ENCODE peak calls at places on chromosomes 11 and 22, in eight cellular contexts. U is endodermal cell; T is CD4-positive, alpha-beta T cell; F is prostate gland; O is H1; S is upper lobe of right lung; E is mucosa of descending colon; P is A549. J is an unnamed sample.

GRCh38 chr11:2790581-2790925 is 90.8 kb upstream of the KCNQ1OT1 start:
- DNase-seq in U (peak), T (no peak), F (no peak), O (no peak), S (peak), E (peak), P (no peak), J (peak)

GRCh38 chr11:77065878-77066228 is 918 bp upstream of the CAPN5 start:
- DNase-seq in U (no peak), T (no peak), F (peak), O (no peak), S (peak), E (no peak), P (no peak), J (no peak)

GRCh38 chr22:22684605-22685561 is 40.5 kb downstream of the GGTLC2 start:
- DNase-seq in U (peak), T (no peak), F (no peak), O (no peak), S (no peak), E (peak), P (peak), J (peak)

GRCh38 chr22:44536411-44536810 is 38.4 kb upstream of the RTL6 start:
- DNase-seq in U (peak), T (no peak), F (no peak), O (no peak), S (no peak), E (no peak), P (no peak), J (no peak)

GRCh38 chr11:121530257-121530656 is 77.5 kb upstream of the SORL1-AS1 start:
- DNase-seq in U (no peak), T (no peak), F (no peak), O (no peak), S (no peak), E (no peak), P (no peak), J (no peak)

GRCh38 chr11:47946682-47947575 is 33.4 kb upstream of the PTPRJ start:
- DNase-seq in U (peak), T (no peak), F (peak), O (no peak), S (peak), E (peak), P (peak), J (no peak)

GRCh38 chr11:65500262-65501004 is 1.6 kb downstream of the MALAT1 start:
- DNase-seq in U (peak), T (no peak), F (no peak), O (no peak), S (peak), E (peak), P (peak), J (no peak)

GRCh38 chr11:98630736-98631135 is 390.0 kb upstream of the CNTN5 start:
- DNase-seq in U (peak), T (no peak), F (no peak), O (no peak), S (no peak), E (no peak), P (no peak), J (no peak)

GRCh38 chr11:35803115-35803514 is 140.5 kb downstream of the TRIM44 start:
- DNase-seq in U (no peak), T (no peak), F (no peak), O (no peak), S (no peak), E (no peak), P (no peak), J (no peak)

GRCh38 chr11:57426439-57426753 is 525 bp downstream of the SLC43A3 start:
- DNase-seq in U (peak), T (no peak), F (no peak), O (no peak), S (no peak), E (no peak), P (no peak), J (no peak)

GRCh38 chr11:102806296-102806695 is 8.3 kb upstream of the MMP1 start:
- DNase-seq in U (no peak), T (no peak), F (no peak), O (no peak), S (no peak), E (no peak), P (no peak), J (no peak)

GRCh38 chr11:102813484-102813883 is 15.5 kb upstream of the MMP1 start:
- DNase-seq in U (no peak), T (no peak), F (no peak), O (no peak), S (no peak), E (no peak), P (no peak), J (no peak)

GRCh38 chr11:102812188-102812587 is 14.2 kb upstream of the MMP1 start:
- DNase-seq in U (no peak), T (no peak), F (no peak), O (no peak), S (no peak), E (no peak), P (no peak), J (no peak)

GRCh38 chr11:102807921-102808320 is 10.0 kb upstream of the MMP1 start:
- DNase-seq in U (peak), T (no peak), F (no peak), O (peak), S (peak), E (no peak), P (peak), J (peak)

GRCh38 chr11:102810943-102811528 is 13.1 kb upstream of the MMP1 start:
- DNase-seq in U (no peak), T (no peak), F (no peak), O (no peak), S (no peak), E (no peak), P (peak), J (no peak)
- TF ChIP-seq CTCF in U (peak), T (no peak), F (peak), O (no peak), S (peak), E (no peak), P (peak), J (peak)

GRCh38 chr11:70503201-70503877 is 105.0 kb downstream of the CTTN start:
- DNase-seq in U (no peak), T (no peak), F (no peak), O (no peak), S (peak), E (no peak), P (no peak), J (no peak)

GRCh38 chr11:70502677-70503076 is 104.3 kb downstream of the CTTN start:
- DNase-seq in U (no peak), T (no peak), F (no peak), O (no peak), S (peak), E (peak), P (no peak), J (no peak)

GRCh38 chr11:70505331-70505731 is 107.0 kb downstream of the CTTN start:
- DNase-seq in U (no peak), T (no peak), F (no peak), O (no peak), S (peak), E (peak), P (no peak), J (no peak)

GRCh38 chr11:70504246-70505020 is 106.1 kb downstream of the CTTN start:
- DNase-seq in U (no peak), T (no peak), F (no peak), O (no peak), S (peak), E (peak), P (no peak), J (no peak)

DNA sequence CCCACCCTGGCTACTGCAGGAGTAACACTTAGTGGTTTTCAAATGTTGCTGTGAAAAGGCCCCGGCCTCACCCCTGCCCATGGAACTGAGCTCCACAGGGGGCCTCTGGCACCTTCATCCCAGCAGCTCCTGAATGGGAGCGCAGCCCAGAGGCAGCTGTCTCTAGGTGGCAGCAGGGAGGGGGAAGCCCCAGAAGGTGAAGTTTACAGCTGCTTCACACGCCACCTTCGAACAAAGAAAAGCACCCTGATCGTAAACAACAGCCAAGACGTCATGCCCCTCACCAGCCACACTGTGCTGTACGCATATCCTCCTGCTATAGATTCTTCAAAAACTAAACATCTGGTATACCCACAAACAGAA is 105.5 kb downstream of the CTTN start:
- DNase-seq in U (peak), T (no peak), F (no peak), O (no peak), S (no peak), E (peak), P (no peak), J (no peak)
- TF ChIP-seq CTCF in U (peak), T (no peak), F (no peak), O (no peak), S (no peak), E (no peak), P (no peak), J (peak)

DNA sequence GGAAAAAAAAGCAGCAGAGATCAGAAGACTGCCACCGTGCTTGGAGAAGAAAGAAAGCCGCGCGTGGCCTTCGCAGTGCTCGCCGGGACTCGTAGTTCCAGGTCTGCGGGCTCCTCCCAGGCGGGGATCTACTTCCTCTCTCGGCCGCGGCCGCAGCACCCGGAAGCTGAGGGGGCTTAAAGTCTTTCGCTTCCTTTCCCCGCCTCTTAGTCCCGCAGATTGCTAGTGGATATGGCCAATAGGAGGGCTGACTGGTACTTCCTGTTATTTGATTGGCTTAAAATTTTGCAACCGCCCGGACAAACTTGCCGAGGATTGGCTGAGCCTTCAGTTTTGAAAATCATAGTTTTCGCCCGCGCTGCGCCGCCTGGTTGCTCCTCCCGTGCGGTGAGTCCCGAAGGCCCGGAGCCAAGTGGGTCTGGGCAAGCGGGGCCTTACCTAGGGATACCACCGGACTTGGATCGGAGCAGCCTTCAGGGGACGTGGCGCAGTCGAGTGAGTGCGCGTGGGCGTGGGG is at the start of gene INCENP:
- DNase-seq in U (peak), T (peak), F (peak), O (peak), S (peak), E (peak), P (peak), J (peak)
- TF ChIP-seq CTCF in U (no peak), T (no peak), F (peak), O (no peak), S (no peak), E (no peak), P (no peak), J (no peak)

DNA sequence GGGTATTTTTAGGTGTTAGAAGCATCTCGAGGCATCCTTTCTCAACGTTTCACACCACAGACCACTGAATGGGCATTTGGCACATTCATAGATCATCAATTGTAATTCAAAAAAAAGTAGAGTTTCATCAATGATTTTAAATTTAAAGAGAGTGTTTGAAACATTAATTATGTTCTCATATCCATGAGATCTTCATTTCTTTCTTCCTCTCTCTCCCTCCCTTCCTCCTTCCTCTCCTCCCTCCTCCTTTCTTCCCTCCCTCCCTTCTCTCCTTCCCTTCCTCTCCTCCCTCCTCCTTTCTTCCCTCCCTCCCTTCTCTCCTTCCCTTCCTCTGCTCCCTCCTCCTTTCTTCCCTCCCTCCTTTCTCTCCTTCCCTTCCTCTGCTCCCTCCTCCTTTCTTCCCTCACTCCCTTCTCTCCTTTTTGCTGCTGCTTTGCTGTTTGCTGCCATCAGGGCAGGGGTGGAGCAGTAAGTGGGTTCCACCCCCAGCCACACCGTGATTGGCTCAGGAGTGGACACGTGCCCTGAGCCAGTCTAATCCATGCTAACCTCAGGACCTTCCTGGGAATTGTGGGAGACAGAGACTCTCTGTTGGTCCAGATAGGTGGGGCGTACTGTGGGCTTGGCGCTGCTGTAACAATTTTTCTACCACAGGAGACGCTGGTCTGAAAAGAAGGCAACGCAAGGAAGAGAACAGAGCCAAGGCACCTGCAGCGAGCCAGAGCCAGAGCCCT is 33.8 kb upstream of the APOBEC3A start:
- DNase-seq in U (peak), T (no peak), F (peak), O (no peak), S (peak), E (peak), P (peak), J (no peak)
- TF ChIP-seq CTCF in U (no peak), T (no peak), F (peak), O (no peak), S (peak), E (no peak), P (no peak), J (no peak)

J was measured in progenitor cell of endocrine pancreas.